ENCODE peak calls at places on chromosomes 1 and 21, in six cellular contexts. L, S, B, P, D and F are unnamed samples. For H3K4me1 and H3K36me3, the result is how much of the 10 kb centered on the place peaks cover.

GRCh38 chr1:17212009-17212408 is 7.1 kb downstream of the PADI1 start:
- DNase-seq in L (no peak), S (no peak), B (no peak), P (no peak), D (no peak), F (no peak)

GRCh38 chr1:48442864-48443619 is 29.0 kb downstream of the SPATA6 start:
- DNase-seq in L (no peak), S (no peak), B (no peak), P (no peak), D (no peak), F (no peak)

GRCh38 chr1:180912211-180912800 is 391 bp upstream of the KIAA1614 start:
- DNase-seq in L (peak), S (no peak), B (no peak), P (no peak), D (no peak), F (no peak)

GRCh38 chr1:58209578-58209977 is 336.9 kb downstream of the OMA1 start:
- DNase-seq in L (no peak), S (no peak), B (no peak), P (no peak), D (no peak), F (no peak)

GRCh38 chr1:194825382-194825781 is 1639.0 kb upstream of the B3GALT2 start:
- DNase-seq in L (no peak), S (no peak), B (no peak), P (no peak), D (no peak), F (no peak)

GRCh38 chr1:38672692-38673091 is 186.9 kb downstream of the RRAGC start:
- DNase-seq in L (no peak), S (peak), B (no peak), P (no peak), D (no peak), F (no peak)

GRCh38 chr1:177556163-177556562 is 385.4 kb downstream of the BRINP2 start:
- DNase-seq in L (no peak), S (no peak), B (no peak), P (no peak), D (no peak), F (no peak)

GRCh38 chr21:39575778-39576177 is 37.0 kb upstream of the B3GALT5 start:
- DNase-seq in L (no peak), S (no peak), B (no peak), P (no peak), D (no peak), F (no peak)

GRCh38 chr1:184340984-184341383 is 45.8 kb upstream of the C1orf21 start:
- DNase-seq in L (no peak), S (no peak), B (no peak), P (no peak), D (no peak), F (no peak)

GRCh38 chr1:43038232-43038929 is 79.7 kb upstream of the SLC2A1 start:
- DNase-seq in L (no peak), S (no peak), B (no peak), P (no peak), D (no peak), F (no peak)

GRCh38 chr1:84715620-84716019 is 25.4 kb upstream of the SSX2IP start:
- DNase-seq in L (peak), S (no peak), B (no peak), P (no peak), D (no peak), F (no peak)

GRCh38 chr1:9166289-9167235 is 37.7 kb upstream of the GPR157 start:
- DNase-seq in L (no peak), S (no peak), B (peak), P (no peak), D (no peak), F (no peak)

GRCh38 chr1:162690672-162691434 is 58.6 kb downstream of the DDR2 start:
- DNase-seq in L (no peak), S (peak), B (peak), P (no peak), D (no peak), F (peak)

GRCh38 chr1:230790026-230790425 is 42.8 kb downstream of the CAPN9 start:
- DNase-seq in L (no peak), S (no peak), B (no peak), P (no peak), D (no peak), F (no peak)

GRCh38 chr1:2528966-2529750 is 905 bp downstream of the HES5 start:
- DNase-seq in L (no peak), S (no peak), B (no peak), P (no peak), D (no peak), F (no peak)

GRCh38 chr1:234771642-234772344 is 161.8 kb upstream of the IRF2BP2 start:
- DNase-seq in L (no peak), S (no peak), B (no peak), P (no peak), D (no peak), F (no peak)

GRCh38 chr1:87149166-87150065 is 179.3 kb upstream of the LMO4 start:
- DNase-seq in L (no peak), S (no peak), B (no peak), P (no peak), D (no peak), F (no peak)

GRCh38 chr1:211135342-211135950 is 1.5 kb upstream of the KCNH1 start:
- DNase-seq in L (peak), S (no peak), B (no peak), P (no peak), D (no peak), F (no peak)

GRCh38 chr1:39819091-39819812 is 30.6 kb upstream of the BMP8B start:
- DNase-seq in L (no peak), S (no peak), B (no peak), P (no peak), D (no peak), F (no peak)

GRCh38 chr1:7070389-7071029 is 285.3 kb downstream of the CAMTA1 start:
- DNase-seq in L (peak), S (peak), B (peak), P (peak), D (no peak), F (peak)

GRCh38 chr1:168408531-168409242 is 128.0 kb downstream of the TBX19 start:
- DNase-seq in L (no peak), S (no peak), B (peak), P (peak), D (no peak), F (no peak)

GRCh38 chr1:210646258-210646616 is 317.5 kb downstream of the HHAT start:
- DNase-seq in L (peak), S (no peak), B (no peak), P (no peak), D (no peak), F (no peak)

GRCh38 chr1:94988356-94988755 is 61.4 kb upstream of the CNN3 start:
- DNase-seq in L (no peak), S (no peak), B (no peak), P (no peak), D (no peak), F (no peak)

GRCh38 chr1:42786097-42786496 is 1.3 kb downstream of the TMEM269 start:
- DNase-seq in L (no peak), S (no peak), B (no peak), P (no peak), D (no peak), F (no peak)

GRCh38 chr1:153374077-153374476 is 1.3 kb downstream of the S100A12 start:
- DNase-seq in L (no peak), S (peak), B (no peak), P (no peak), D (peak), F (no peak)

GRCh38 chr1:232538224-232538942 is 91.5 kb downstream of the SIPA1L2 start:
- DNase-seq in L (peak), S (no peak), B (no peak), P (no peak), D (no peak), F (no peak)

GRCh38 chr1:223209992-223210785 is 67.1 kb upstream of the TLR5 start:
- DNase-seq in L (no peak), S (no peak), B (no peak), P (no peak), D (no peak), F (no peak)

GRCh38 chr1:109089242-109090015 is 1.1 kb upstream of the TMEM167B start:
- DNase-seq in L (no peak), S (peak), B (no peak), P (no peak), D (no peak), F (no peak)

GRCh38 chr1:180262628-180263488 is 32.8 kb downstream of the LHX4 start:
- DNase-seq in L (no peak), S (peak), B (no peak), P (no peak), D (peak), F (no peak)

GRCh38 chr1:29758764-29759499 is 522.6 kb downstream of the PTPRU start:
- DNase-seq in L (no peak), S (no peak), B (no peak), P (no peak), D (no peak), F (no peak)

GRCh38 chr1:95018602-95019369 is 54.0 kb downstream of the ALG14 start:
- DNase-seq in L (no peak), S (no peak), B (no peak), P (no peak), D (no peak), F (no peak)

DNA sequence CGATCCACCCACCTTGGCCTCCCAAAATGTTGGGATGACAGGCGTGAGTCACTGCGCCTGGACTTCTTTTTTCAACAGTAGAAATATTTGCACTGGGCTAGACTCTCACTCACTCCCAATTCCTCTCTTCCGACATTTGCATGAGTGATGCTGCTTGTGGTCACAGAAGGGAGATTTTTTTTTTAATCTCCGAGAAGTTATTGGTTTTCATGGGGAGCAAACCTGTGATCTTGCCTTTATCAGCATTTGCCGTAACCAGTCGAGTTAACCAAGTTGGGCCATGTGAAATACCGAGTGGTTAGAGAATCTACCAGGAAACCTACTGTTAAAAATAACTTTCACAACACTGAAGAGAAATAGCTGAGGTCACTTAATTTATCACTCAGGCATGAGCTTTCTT is 21.0 kb downstream of the ERG start:
- DNase-seq in L (no peak), S (no peak), B (no peak), P (no peak), D (no peak), F (no peak)
- H3K27ac ChIP-seq in L (no peak), S (no peak), B (no peak), P (no peak), D (peak), F (peak)

DNA sequence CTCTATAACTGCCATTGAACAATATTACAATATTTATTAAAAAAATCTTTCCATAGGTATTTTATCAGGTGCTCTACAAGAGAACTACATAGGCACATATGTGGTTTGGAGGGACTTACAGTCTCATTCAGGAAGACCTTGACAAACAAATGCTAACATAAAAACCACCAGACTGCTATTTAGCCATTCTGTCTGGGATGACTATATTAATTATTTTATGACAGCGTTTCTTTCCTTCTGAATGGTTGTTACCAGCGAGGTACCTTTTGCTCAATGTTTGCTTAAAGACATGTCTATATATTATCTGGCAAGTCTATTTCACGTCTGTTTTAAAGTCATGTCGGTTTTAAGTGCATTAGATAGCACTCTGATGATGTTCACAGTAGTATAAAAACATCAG is 69.7 kb downstream of the RUNX1 start:
- DNase-seq in L (no peak), S (no peak), B (no peak), P (no peak), D (no peak), F (no peak)
- H3K4me1 ChIP-seq in L (under half), S (under half), B (under half), P (under half), D (under half), F (under half)

GRCh38 chr1:20873311-20873710 is 86.2 kb upstream of the HP1BP3 start:
- DNase-seq in L (no peak), S (no peak), B (no peak), P (no peak), D (no peak), F (no peak)
- H3K36me3 ChIP-seq in L (half or more), S (under half), B (under half), P (under half), D (under half), F (under half)

GRCh38 chr1:46172321-46172720 is 2.6 kb upstream of the TSPAN1 start:
- DNase-seq in L (no peak), S (no peak), B (no peak), P (no peak), D (no peak), F (peak)
- H3K27ac ChIP-seq in L (no peak), S (no peak), B (no peak), P (no peak), D (no peak), F (no peak)

DNA sequence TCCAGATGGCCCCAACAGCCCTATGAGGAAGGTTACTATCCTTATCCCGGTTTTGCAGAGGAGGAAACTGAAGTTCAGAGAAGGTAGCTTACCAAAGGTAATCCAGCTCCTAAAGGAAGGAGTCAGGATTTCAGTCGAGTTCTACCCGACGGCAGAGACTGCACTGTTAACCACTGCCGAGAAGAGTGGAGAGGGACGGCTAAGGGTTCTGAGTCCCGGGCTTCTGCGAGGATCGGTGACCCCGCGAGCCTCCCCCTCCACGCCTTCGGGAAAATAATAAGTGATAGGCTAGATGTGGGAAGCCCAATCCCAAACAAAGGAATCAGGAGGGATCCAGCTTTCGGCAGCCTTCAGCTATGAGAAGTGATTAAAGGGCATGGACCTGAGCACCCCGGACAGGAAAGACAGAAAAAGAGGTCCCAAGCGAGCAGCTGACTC is 587 bp downstream of the TMEM53 start:
- DNase-seq in L (no peak), S (no peak), B (no peak), P (no peak), D (no peak), F (no peak)
- H3K4me1 ChIP-seq in L (under half), S (under half), B (under half), P (under half), D (half or more), F (under half)

DNA sequence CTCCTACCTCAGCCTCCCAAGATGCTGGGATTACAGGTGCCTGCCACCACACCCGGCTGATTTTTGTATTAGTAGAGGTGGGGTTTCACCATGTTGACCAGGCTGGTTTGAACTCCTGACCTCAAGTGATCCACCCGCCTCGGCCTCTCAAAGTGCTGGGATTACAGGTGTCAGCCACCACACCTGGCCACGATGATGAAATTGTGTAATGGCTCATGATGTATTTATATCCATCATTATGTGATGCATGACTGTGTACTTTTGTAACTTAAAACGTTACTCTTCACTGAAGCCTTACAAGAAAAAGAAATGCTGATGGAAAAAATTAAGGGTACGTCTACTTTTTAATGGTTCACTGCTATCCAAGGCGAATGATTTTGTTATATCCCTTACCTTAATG is 7.5 kb downstream of the TARDBP start:
- DNase-seq in L (no peak), S (no peak), B (no peak), P (no peak), D (no peak), F (no peak)
- H3K36me3 ChIP-seq in L (half or more), S (under half), B (half or more), P (half or more), D (half or more), F (under half)

GRCh38 chr1:33300673-33301072 is 20.2 kb downstream of the A3GALT2 start:
- DNase-seq in L (no peak), S (peak), B (peak), P (no peak), D (peak), F (peak)

GRCh38 chr1:33296824-33297223 is 24.1 kb downstream of the A3GALT2 start:
- DNase-seq in L (no peak), S (no peak), B (no peak), P (no peak), D (peak), F (peak)

GRCh38 chr1:33299461-33300155 is 21.3 kb downstream of the A3GALT2 start:
- DNase-seq in L (no peak), S (no peak), B (no peak), P (no peak), D (peak), F (peak)

GRCh38 chr1:33297911-33298622 is 22.8 kb downstream of the A3GALT2 start:
- DNase-seq in L (no peak), S (no peak), B (no peak), P (no peak), D (peak), F (peak)

GRCh38 chr1:33298623-33299277 is 22.1 kb downstream of the A3GALT2 start:
- DNase-seq in L (peak), S (peak), B (peak), P (peak), D (peak), F (peak)
- H3K27ac ChIP-seq in L (no peak), S (no peak), B (peak), P (no peak), D (no peak), F (no peak)

DNA sequence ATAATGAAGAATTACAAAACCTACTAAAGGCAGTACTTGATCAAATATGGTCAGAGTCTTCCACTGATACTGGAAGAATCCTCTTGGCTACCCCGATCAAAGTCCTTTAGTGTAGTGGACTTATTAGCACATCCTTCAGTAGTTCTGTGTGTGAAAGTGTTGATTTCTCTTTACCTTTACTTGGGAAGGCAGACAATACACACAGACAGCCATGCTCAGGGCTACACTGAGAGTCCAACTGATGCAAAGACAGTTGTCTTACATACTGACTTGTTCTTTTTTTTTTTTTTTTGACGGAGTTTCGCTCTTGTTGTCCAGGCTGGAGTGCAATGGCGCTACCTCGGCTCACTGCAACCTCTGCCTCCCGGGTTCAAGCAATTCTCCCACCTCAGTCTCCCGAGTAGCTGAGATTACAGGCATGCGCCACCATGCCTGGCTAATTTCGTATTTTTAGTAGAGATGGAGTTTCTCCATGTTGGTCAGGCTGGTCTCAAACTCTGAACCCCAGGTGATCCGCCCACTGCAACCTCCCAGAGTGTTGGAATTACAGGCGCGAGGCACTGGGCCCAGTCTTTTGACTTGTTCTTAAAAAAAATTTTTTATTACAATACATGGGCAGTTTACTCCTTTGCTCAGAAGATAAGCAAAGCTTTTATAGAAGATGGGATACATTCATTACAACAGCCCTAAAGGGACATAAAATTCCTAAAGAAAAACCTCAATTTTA is 3.5 kb upstream of the PTTG1IP start:
- DNase-seq in L (no peak), S (no peak), B (no peak), P (no peak), D (no peak), F (peak)
- H3K4me1 ChIP-seq in L (under half), S (under half), B (under half), P (under half), D (half or more), F (under half)

GRCh38 chr1:89070509-89070908 is 5.5 kb upstream of the GBP1 start:
- DNase-seq in L (no peak), S (no peak), B (no peak), P (no peak), D (no peak), F (no peak)
- H3K36me3 ChIP-seq in L (under half), S (under half), B (under half), P (under half), D (under half), F (under half)